ENCODE peak calls at places on chromosome 15, in four cellular contexts. U is activated naive CD8-positive, alpha-beta T cell treated with anti-CD3 and anti-CD28 coated beads, Interleukin-2, amount 50 U/mL, for 24 hours; G is neural crest cell; L is AG08395. K is an unnamed sample.

GRCh38 chr15:39287322-39288195 is 293.3 kb upstream of the THBS1 start:
- DNase-seq in U (no peak), G (no peak), L (peak), K (no peak)

GRCh38 chr15:80436511-80437307 is 32.5 kb downstream of the ARNT2 start:
- DNase-seq in U (peak), G (no peak), L (peak), K (no peak)

GRCh38 chr15:48580736-48581135 is 64.8 kb downstream of the FBN1 start:
- DNase-seq in U (no peak), G (no peak), L (no peak), K (no peak)

GRCh38 chr15:33654859-33655258 is 313.4 kb upstream of the CHRM5 start:
- DNase-seq in U (no peak), G (no peak), L (no peak), K (peak)

GRCh38 chr15:52653451-52653964 is 25.7 kb downstream of the ATOSA start:
- DNase-seq in U (no peak), G (no peak), L (peak), K (peak)

GRCh38 chr15:100309984-100310291 is 31.8 kb downstream of the ADAMTS17 start:
- DNase-seq in U (no peak), G (no peak), L (no peak), K (no peak)

GRCh38 chr15:65423977-65424679 is 1.4 kb upstream of the IGDCC4 start:
- DNase-seq in U (no peak), G (no peak), L (peak), K (no peak)

GRCh38 chr15:88071141-88071540 is 185.4 kb downstream of the NTRK3 start:
- DNase-seq in U (no peak), G (no peak), L (no peak), K (no peak)

GRCh38 chr15:31265871-31266711 is 60.5 kb upstream of the KLF13 start:
- DNase-seq in U (peak), G (no peak), L (peak), K (peak)

GRCh38 chr15:68789921-68790575 is 30.6 kb downstream of the ANP32A start:
- DNase-seq in U (no peak), G (no peak), L (peak), K (peak)

GRCh38 chr15:57969355-57969754 is 96.2 kb downstream of the ALDH1A2 start:
- DNase-seq in U (no peak), G (no peak), L (no peak), K (peak)

GRCh38 chr15:35481992-35482391 is 64.0 kb downstream of the DPH6 start:
- DNase-seq in U (no peak), G (no peak), L (peak), K (no peak)

GRCh38 chr15:84616235-84616634 is 15.4 kb downstream of the ZSCAN2 start:
- DNase-seq in U (no peak), G (no peak), L (no peak), K (no peak)

GRCh38 chr15:80512729-80513670 is 108.8 kb downstream of the ARNT2 start:
- DNase-seq in U (no peak), G (no peak), L (peak), K (no peak)

GRCh38 chr15:27059610-27060202 is 88.7 kb downstream of the GABRG3 start:
- DNase-seq in U (peak), G (peak), L (peak), K (peak)

GRCh38 chr15:71549697-71550096 is 260.7 kb upstream of the NR2E3 start:
- DNase-seq in U (no peak), G (no peak), L (no peak), K (no peak)

GRCh38 chr15:90035095-90035834 is 34.1 kb downstream of the ZNF710 start:
- DNase-seq in U (no peak), G (no peak), L (no peak), K (no peak)

GRCh38 chr15:87949214-87949933 is 307.2 kb downstream of the NTRK3 start:
- DNase-seq in U (no peak), G (no peak), L (no peak), K (no peak)

GRCh38 chr15:29970402-29970695 is 112.4 kb upstream of the GOLGA8J start:
- DNase-seq in U (no peak), G (no peak), L (peak), K (no peak)

K was measured in neural progenitor cell.